ENCODE peak calls at places on chromosomes 7 and 10, in eight cellular contexts. N is PC-3; G is brain microvascular endothelial cell; T is SJSA1; X is coronary artery; D is foreskin keratinocyte; C is CD4-positive, alpha-beta memory T cell; W is substantia nigra. F is an unnamed sample.

GRCh38 chr7:100884741-100885439 is 4.6 kb downstream of the UFSP1 start:
- DNase-seq in N (no peak), X (no peak), D (no peak), C (peak), G (no peak), T (no peak), W (no peak), F (peak)

GRCh38 chr10:86346169-86346793 is 20.3 kb downstream of the GRID1 start:
- DNase-seq in D (no peak), T (no peak), C (no peak), W (no peak), G (no peak), X (no peak), N (no peak), F (no peak)

GRCh38 chr7:97187067-97187466 is 69.6 kb downstream of the SDHAF3 start:
- DNase-seq in G (peak), T (no peak), D (no peak), W (no peak), N (peak), X (no peak), C (no peak), F (no peak)

GRCh38 chr7:151014950-151015349 is 9.3 kb downstream of the ATG9B start:
- DNase-seq in X (no peak), C (peak), D (no peak), G (no peak), W (no peak), N (peak), T (no peak), F (no peak)

GRCh38 chr10:124641282-124642075 is 102.7 kb downstream of the FAM53B start:
- DNase-seq in D (no peak), N (no peak), C (no peak), G (peak), W (peak), T (no peak), X (no peak), F (peak)

GRCh38 chr10:103781329-103782061 is 73.9 kb downstream of the SH3PXD2A start:
- DNase-seq in N (peak), G (peak), W (no peak), D (peak), X (no peak), T (peak), C (no peak), F (no peak)

GRCh38 chr7:33495207-33495606 is 365.8 kb downstream of the BBS9 start:
- DNase-seq in G (peak), T (no peak), D (no peak), N (peak), C (no peak), X (no peak), W (no peak), F (no peak)

GRCh38 chr7:84612976-84613375 is 418.4 kb upstream of the SEMA3A start:
- DNase-seq in W (no peak), G (no peak), X (no peak), T (no peak), D (no peak), C (no peak), N (no peak), F (no peak)

GRCh38 chr7:29588900-29589696 is 25.5 kb downstream of the PRR15 start:
- DNase-seq in D (no peak), G (peak), N (peak), W (peak), T (no peak), X (no peak), C (peak), F (no peak)

GRCh38 chr10:65423043-65423442 is 1502.8 kb upstream of the LRRTM3 start:
- DNase-seq in D (no peak), W (no peak), X (no peak), G (no peak), T (no peak), C (no peak), N (no peak), F (no peak)

GRCh38 chr10:20885678-20886077 is 11.4 kb downstream of the NEBL start:
- DNase-seq in N (peak), X (no peak), W (no peak), C (no peak), D (no peak), G (no peak), T (no peak), F (no peak)

GRCh38 chr10:132931258-132931657 is 11.1 kb downstream of the CFAP46 start:
- DNase-seq in X (no peak), W (no peak), D (no peak), T (no peak), C (no peak), N (no peak), G (no peak), F (no peak)

GRCh38 chr10:24456319-24456718 is 247.4 kb downstream of the KIAA1217 start:
- DNase-seq in T (no peak), G (peak), C (no peak), N (peak), D (peak), W (no peak), X (no peak), F (peak)

GRCh38 chr7:110084177-110084807 is 1006.6 kb upstream of the LRRN3 start:
- DNase-seq in T (no peak), X (no peak), G (no peak), D (no peak), W (no peak), N (no peak), C (no peak), F (no peak)

GRCh38 chr10:97708167-97708566 is 5.4 kb upstream of the MARVELD1 start:
- DNase-seq in N (no peak), W (no peak), C (no peak), T (no peak), G (no peak), D (no peak), X (no peak), F (no peak)

GRCh38 chr7:107691713-107692112 is 31.1 kb downstream of the SLC26A4 start:
- DNase-seq in G (peak), X (no peak), W (no peak), C (no peak), D (no peak), N (no peak), T (no peak), F (no peak)

GRCh38 chr7:29825750-29826529 is 19.6 kb downstream of the WIPF3 start:
- DNase-seq in T (no peak), G (no peak), X (no peak), D (no peak), C (no peak), N (no peak), W (no peak), F (no peak)

GRCh38 chr10:947051-947450 is 15.5 kb upstream of the LARP4B start:
- DNase-seq in T (no peak), D (no peak), N (no peak), X (no peak), G (no peak), C (no peak), W (no peak), F (no peak)

GRCh38 chr7:116683786-116684185 is 11.8 kb downstream of the MET start:
- DNase-seq in T (no peak), X (no peak), W (no peak), D (no peak), C (no peak), N (no peak), G (no peak), F (no peak)

GRCh38 chr10:71371750-71372166 is 25.0 kb upstream of the CDH23 start:
- DNase-seq in G (no peak), D (no peak), T (no peak), X (no peak), W (no peak), C (no peak), N (no peak), F (no peak)

GRCh38 chr10:3233486-3233990 is 61.0 kb upstream of the PITRM1 start:
- DNase-seq in N (no peak), G (no peak), T (no peak), W (no peak), X (no peak), C (no peak), D (no peak), F (no peak)

GRCh38 chr7:84331665-84332064 is 137.1 kb upstream of the SEMA3A start:
- DNase-seq in X (no peak), W (no peak), C (no peak), T (no peak), D (no peak), G (no peak), N (no peak), F (no peak)

GRCh38 chr7:19665399-19666008 is 43.3 kb downstream of the POLR1F start:
- DNase-seq in N (peak), C (no peak), W (no peak), T (no peak), D (no peak), X (no peak), G (no peak), F (no peak)

GRCh38 chr10:97393034-97393573 is 8.0 kb downstream of the RRP12 start:
- DNase-seq in C (no peak), G (no peak), N (no peak), W (no peak), T (no peak), D (no peak), X (no peak), F (no peak)

DNA sequence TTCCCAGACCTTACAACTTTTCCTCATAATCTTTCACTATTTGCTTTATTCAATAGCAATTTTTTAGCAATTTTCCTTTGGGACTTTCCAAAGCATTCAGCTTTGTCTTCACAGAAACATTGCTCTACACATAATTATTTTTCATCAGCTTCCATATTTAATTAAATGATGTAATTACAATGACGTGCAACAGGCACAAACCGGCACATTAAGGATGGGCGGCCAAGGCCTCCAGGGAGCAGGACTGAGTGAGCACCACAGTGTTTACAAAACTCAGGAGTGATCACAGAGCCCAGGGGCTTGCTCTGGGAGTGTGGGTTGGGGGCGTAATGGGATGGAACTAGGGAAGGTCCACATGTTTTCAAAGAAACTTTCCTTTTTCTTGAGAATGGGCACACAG is 69.8 kb downstream of the MAD1L1 start:
- DNase-seq in N (no peak), D (no peak), T (peak), W (no peak), C (no peak), X (no peak), G (no peak), F (no peak)
- H3K27ac ChIP-seq in N (no peak), D (no peak), T (no peak), W (no peak), C (no peak), X (no peak), G (no peak), F (no peak)

DNA sequence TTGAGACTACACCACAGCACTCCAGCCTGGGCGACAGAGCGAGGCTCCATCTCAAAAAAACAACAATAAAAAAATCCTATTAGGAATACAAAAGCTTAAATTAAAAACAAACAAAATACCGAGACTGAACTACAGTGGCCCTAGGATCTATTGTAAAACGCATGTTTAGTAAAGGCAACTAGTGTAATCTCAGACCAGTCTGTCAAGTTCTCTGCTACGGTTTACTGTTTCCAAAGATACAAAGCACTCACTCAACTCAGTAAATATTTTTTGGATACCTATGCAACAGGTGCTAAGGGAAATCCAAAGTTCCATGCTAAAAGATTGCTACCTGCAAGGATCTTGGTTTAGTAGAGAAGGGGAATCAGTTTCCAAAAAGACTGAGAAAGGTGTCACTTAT is 3.4 kb upstream of the MIOS start:
- DNase-seq in W (no peak), C (no peak), X (no peak), D (no peak), N (peak), T (no peak), G (no peak), F (no peak)
- H3K27ac ChIP-seq in W (no peak), C (no peak), X (no peak), D (no peak), N (no peak), T (no peak), G (no peak), F (no peak)

GRCh38 chr10:118913825-118914224 is 115.7 kb upstream of the NANOS1 start:
- DNase-seq in D (no peak), X (no peak), C (no peak), W (no peak), N (no peak), T (peak), G (no peak), F (no peak)

GRCh38 chr10:118914626-118915025 is 114.9 kb upstream of the NANOS1 start:
- DNase-seq in N (no peak), C (no peak), D (no peak), G (no peak), X (no peak), T (peak), W (no peak), F (no peak)

GRCh38 chr10:118915161-118915560 is 114.4 kb upstream of the NANOS1 start:
- DNase-seq in W (no peak), C (no peak), X (no peak), D (no peak), N (no peak), G (no peak), T (peak), F (no peak)

GRCh38 chr10:118911361-118911760 is 118.2 kb upstream of the NANOS1 start:
- DNase-seq in D (no peak), N (peak), G (peak), X (no peak), T (no peak), W (no peak), C (no peak), F (no peak)

GRCh38 chr10:118912961-118913360 is 116.6 kb upstream of the NANOS1 start:
- DNase-seq in W (no peak), D (no peak), T (no peak), X (no peak), N (no peak), G (no peak), C (no peak), F (no peak)
- H3K27ac ChIP-seq in W (no peak), D (no peak), T (no peak), X (no peak), N (no peak), G (no peak), C (no peak), F (no peak)

GRCh38 chr7:92723205-92723604 is 113.2 kb downstream of the CDK6 start:
- DNase-seq in X (no peak), C (no peak), D (no peak), G (no peak), W (no peak), T (no peak), N (no peak), F (no peak)
- H3K27ac ChIP-seq in X (no peak), C (no peak), D (no peak), G (peak), W (no peak), T (peak), N (peak), F (no peak)

DNA sequence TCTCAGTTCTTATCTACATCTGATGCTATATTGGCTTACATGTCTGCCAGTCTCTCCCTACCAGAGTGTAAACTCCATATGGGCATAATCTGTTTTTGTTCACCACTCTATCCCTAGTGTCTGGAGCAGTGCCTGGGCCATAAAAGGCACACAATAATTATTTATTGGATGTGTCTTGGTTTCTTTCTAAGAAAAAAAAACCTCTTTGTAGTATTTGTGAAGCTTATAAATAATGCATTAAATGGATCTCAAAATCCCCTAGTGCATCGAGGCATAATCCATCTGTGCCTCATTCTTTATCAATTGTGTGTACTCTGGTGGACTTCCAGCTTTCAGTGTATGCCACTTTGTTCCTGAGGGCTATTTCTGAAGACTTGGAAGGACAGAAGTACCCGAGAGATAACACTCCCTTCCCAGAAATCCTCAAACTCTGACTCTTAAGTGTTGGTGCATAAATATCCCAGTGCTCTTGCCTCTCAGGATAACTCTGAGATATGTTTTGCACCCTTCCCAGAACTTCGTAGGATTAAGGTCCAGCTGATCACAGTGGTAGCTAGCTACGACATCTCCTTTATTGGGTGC is 255.0 kb upstream of the PHYHIPL start:
- DNase-seq in C (no peak), W (no peak), N (no peak), X (no peak), T (no peak), D (no peak), G (no peak), F (no peak)
- H3K27ac ChIP-seq in C (no peak), W (no peak), N (peak), X (no peak), T (peak), D (peak), G (peak), F (no peak)

GRCh38 chr10:99743841-99744240 is 11.8 kb downstream of the CUTC start:
- DNase-seq in X (no peak), W (no peak), C (no peak), D (no peak), G (no peak), N (peak), T (no peak), F (no peak)

GRCh38 chr10:99754670-99755069 is 22.6 kb downstream of the CUTC start:
- DNase-seq in N (peak), X (no peak), D (no peak), W (no peak), T (no peak), G (no peak), C (no peak), F (no peak)

DNA sequence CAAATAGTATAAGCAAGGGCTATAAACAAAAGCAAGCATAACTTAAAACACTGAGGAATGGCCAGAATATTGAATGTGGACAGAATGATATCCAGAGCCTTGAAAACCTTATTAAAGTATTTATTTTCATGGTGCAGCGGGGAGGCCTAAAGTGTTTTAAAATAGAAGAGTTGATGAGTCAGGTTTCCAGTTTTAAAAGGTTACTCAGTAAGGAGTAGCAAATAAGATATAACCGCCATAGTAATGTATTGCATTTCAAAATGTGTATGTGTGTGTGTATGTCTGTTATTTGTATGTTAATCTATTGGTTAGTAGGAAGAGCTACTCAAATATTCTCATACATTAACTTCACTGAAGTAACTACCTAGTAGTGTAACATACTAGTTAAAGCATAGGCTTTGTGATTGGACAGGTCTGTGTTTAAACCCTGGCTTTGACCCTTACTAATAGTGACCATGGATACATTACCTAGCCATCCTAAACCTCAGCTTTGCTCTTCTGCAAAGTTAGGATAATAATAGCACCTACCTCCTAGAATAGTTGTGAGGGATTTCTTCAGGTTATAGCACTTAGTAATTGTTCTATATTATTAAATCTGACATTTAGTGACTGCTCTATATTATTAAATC is 16.9 kb downstream of the CUTC start:
- DNase-seq in D (no peak), C (no peak), W (no peak), G (no peak), N (no peak), X (no peak), T (no peak), F (no peak)
- H3K27ac ChIP-seq in D (no peak), C (no peak), W (no peak), G (no peak), N (no peak), X (no peak), T (no peak), F (peak)

DNA sequence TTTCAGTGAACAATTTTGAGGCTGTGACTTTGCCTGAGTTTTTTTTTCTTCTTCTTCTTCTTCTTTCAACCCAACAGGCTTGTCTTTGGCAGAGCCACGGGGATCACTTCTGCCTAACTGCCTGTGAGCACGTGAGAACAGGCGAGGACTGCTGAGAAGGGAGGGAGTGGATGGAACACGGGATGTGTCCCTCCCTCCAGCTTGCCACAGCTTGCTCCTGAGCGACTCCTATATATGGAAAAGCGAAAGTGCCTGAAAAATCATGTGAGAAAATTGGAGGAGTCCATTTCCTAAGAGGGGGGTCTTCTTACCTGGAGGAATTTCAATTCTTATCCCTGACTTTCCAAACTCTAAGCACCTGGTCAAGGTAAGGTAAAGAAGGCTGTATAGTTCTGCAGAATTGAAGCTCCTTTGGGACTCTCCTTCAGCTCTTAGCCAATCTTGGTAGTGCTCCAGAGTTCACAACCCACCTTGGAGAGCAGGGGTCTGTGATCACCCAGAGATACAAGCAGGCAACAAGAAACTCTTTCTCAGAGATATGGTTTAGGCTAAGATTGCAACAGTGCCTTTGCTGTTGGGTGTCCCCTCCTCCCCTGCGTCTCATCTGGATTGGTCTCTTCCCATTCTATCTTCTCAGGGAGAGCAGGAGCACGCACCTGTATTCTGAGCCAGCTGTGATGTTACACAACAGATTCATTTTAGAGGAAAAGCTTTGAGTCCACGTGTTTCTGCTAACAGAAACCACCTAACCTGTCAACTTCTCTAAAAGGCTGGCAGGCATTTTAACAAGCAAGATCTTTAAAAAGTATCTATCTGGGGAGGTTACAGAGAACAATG is at the start of gene MAT1A:
- DNase-seq in T (no peak), W (no peak), X (no peak), C (no peak), G (no peak), D (peak), N (no peak), F (no peak)
- H3K27ac ChIP-seq in T (no peak), W (no peak), X (no peak), C (no peak), G (no peak), D (no peak), N (no peak), F (no peak)

GRCh38 chr7:14899065-14899464 is 3.5 kb downstream of the DGKB start:
- DNase-seq in W (no peak), G (no peak), N (no peak), D (no peak), X (no peak), C (no peak), T (no peak), F (no peak)
- H3K27ac ChIP-seq in W (no peak), G (no peak), N (no peak), D (no peak), X (no peak), C (no peak), T (no peak), F (no peak)

DNA sequence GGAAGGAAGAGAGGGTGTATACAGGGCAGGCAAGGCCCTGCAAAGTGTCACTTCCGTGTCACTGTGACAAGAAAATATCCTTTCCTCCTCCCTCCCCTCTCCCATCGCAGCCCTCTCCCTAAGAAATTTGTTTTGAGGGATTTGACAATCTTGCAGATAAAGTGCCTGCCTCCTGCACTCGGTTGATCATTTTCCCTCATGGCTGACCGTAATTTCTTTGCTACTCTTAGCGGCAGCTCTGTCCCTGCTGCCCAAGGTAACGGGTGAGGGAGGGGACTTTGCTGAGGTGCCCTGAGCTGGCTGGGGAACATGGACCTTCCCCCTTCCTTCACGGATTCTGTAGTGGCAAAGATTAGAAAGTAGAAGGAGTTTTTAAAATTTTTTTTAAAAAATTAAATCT is 179.1 kb downstream of the TCF7L2 start:
- DNase-seq in T (no peak), C (no peak), X (no peak), N (no peak), G (no peak), D (no peak), W (no peak), F (no peak)
- H3K27ac ChIP-seq in T (no peak), C (no peak), X (peak), N (no peak), G (no peak), D (no peak), W (no peak), F (no peak)